ENCODE peak calls at places on chromosomes 7 and 10, in seven cellular contexts. A, J, U, S, I, F and Q are unnamed samples.

GRCh38 chr10:32244421-32245207 is 102.3 kb downstream of the EPC1 start:
- DNase-seq in A (no peak), J (no peak), U (no peak), S (no peak), I (no peak), F (no peak), Q (no peak)

GRCh38 chr10:5956146-5956914 is 21.0 kb downstream of the IL15RA start:
- DNase-seq in A (peak; percentile 45), J (no peak), U (no peak), S (no peak), I (no peak), F (no peak), Q (no peak)

GRCh38 chr7:14805105-14805719 is 97.3 kb downstream of the DGKB start:
- DNase-seq in A (no peak), J (no peak), U (no peak), S (no peak), I (no peak), F (no peak), Q (no peak)

GRCh38 chr10:15515207-15515606 is 144.1 kb upstream of the FAM171A1 start:
- DNase-seq in A (no peak), J (no peak), U (no peak), S (no peak), I (peak; percentile 82), F (no peak), Q (no peak)

GRCh38 chr10:134743-135600 is at the start of gene ZMYND11:
- DNase-seq in A (peak; percentile 76), J (peak; percentile 67), U (peak; percentile 84), S (peak; percentile 55), I (peak; percentile 68), F (peak; percentile 46), Q (no peak)

GRCh38 chr7:86814980-86815379 is 171.3 kb downstream of the GRM3 start:
- DNase-seq in A (no peak), J (no peak), U (peak; percentile 48), S (peak; percentile 3), I (peak; percentile 3), F (no peak), Q (no peak)

GRCh38 chr10:75972494-75973276 is 541.3 kb downstream of the LRMDA start:
- DNase-seq in A (no peak), J (no peak), U (no peak), S (peak; percentile 80), I (peak; percentile 77), F (no peak), Q (no peak)

GRCh38 chr7:142567676-142568075 is 181.6 kb upstream of the PRSS1 start:
- DNase-seq in A (no peak), J (no peak), U (peak; percentile 8), S (no peak), I (no peak), F (no peak), Q (no peak)

GRCh38 chr10:13915710-13916109 is 328.9 kb downstream of the PRPF18 start:
- DNase-seq in A (no peak), J (no peak), U (no peak), S (no peak), I (no peak), F (no peak), Q (no peak)

GRCh38 chr7:28354601-28355062 is 57.7 kb upstream of the CREB5 start:
- DNase-seq in A (no peak), J (no peak), U (no peak), S (peak; percentile 85), I (peak; percentile 83), F (no peak), Q (no peak)

GRCh38 chr10:78772486-78772885 is 296.3 kb upstream of the ZMIZ1 start:
- DNase-seq in A (no peak), J (no peak), U (no peak), S (no peak), I (no peak), F (no peak), Q (no peak)

DNA sequence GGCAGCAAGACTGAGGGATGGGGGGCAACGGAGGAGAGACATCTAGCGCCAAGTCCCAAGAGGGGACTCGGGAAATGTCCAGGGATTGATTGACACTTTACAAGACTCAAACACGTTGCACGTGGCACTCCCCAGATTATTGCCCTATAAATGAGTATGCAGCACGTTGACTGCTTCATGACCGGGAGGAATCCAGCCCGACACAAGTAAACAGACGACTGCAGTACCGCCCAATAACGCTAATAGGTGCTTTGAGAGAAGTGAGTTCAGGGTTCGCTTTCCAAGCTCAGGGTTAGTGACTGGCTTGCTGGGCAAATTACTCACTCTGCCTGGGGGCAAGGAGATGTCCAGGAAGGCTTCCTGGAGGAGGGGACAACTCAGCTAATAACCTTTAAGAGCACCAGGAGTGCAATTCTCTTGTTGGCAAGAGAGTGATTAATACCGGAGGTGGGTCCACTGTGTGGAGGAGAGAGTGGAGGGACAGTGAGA is 73.3 kb upstream of the MYL10 start:
- DNase-seq in A (no peak), J (no peak), U (no peak), S (no peak), I (no peak), F (no peak), Q (no peak)
- TF ChIP-seq CTCF in A (no peak), J (no peak), U (no peak), S (no peak), I (peak; percentile 11), F (no peak), Q (no peak)

GRCh38 chr10:122557516-122557915 is 3.0 kb upstream of the DMBT1 start:
- DNase-seq in A (no peak), J (no peak), U (no peak), S (no peak), I (no peak), F (no peak), Q (no peak)
- TF ChIP-seq CTCF in A (no peak), J (no peak), U (no peak), S (no peak), I (no peak), F (no peak), Q (no peak)

DNA sequence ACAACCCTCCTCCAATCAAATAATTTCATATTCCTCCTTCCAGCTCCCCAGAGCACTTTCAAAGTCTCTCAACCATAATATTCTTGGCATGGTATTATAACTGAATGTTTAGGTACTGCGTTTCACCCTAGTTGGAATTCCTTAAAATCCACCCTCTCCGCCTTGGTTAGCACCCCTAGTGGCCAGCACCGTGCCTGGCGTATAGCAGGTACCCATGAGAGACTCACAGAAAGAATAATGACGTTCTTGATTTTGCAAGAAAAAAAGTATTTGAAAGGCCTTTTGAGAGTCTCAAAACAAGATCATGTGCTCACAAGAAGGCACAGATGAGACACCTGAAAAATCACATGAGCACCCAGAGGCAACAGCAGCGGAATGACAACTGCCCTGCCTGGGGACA is 50.8 kb downstream of the GLI3 start:
- DNase-seq in A (no peak), J (no peak), U (peak; percentile 13), S (no peak), I (no peak), F (no peak), Q (no peak)
- TF ChIP-seq CTCF in A (peak; percentile 21), J (peak; percentile 48), U (peak; percentile 55), S (peak; percentile 48), I (peak; percentile 29), F (no peak), Q (no peak)

GRCh38 chr7:35257251-35258124 is 3.6 kb upstream of the TBX20 start:
- DNase-seq in A (no peak), J (no peak), U (no peak), S (no peak), I (no peak), F (no peak), Q (no peak)
- TF ChIP-seq CTCF in A (no peak), J (no peak), U (no peak), S (no peak), I (no peak), F (no peak), Q (no peak)

GRCh38 chr7:134962270-134962669 is 24.0 kb upstream of the AGBL3 start:
- DNase-seq in A (no peak), J (no peak), U (no peak), S (no peak), I (no peak), F (no peak), Q (no peak)
- TF ChIP-seq CTCF in A (no peak), J (no peak), U (no peak), S (peak; percentile 8), I (peak; percentile 36), F (no peak), Q (no peak)